ENCODE peak calls at places on chromosomes 2 and 18, in four cellular contexts. One of them, this sample, is unnamed.

GRCh38 chr2:111227716-111228141 is 107.0 kb downstream of the BCL2L11 start:
- DNase-seq in mesothelial cell of epicardium: no peak
- DNase-seq in neural crest cell: no peak
- DNase-seq in tibial artery: no peak
- DNase-seq in this sample: no peak

GRCh38 chr2:200735061-200735460 is 76.6 kb upstream of the BZW1 start:
- DNase-seq in tibial artery: no peak
- DNase-seq in mesothelial cell of epicardium: no peak
- DNase-seq in neural crest cell: no peak
- DNase-seq in this sample: no peak

GRCh38 chr2:215571693-215572092 is 135.8 kb upstream of the FN1 start:
- DNase-seq in tibial artery: no peak
- DNase-seq in neural crest cell: no peak
- DNase-seq in mesothelial cell of epicardium: no peak
- DNase-seq in this sample: no peak

GRCh38 chr2:5803547-5803946 is 111.4 kb downstream of the SOX11 start:
- DNase-seq in neural crest cell: no peak
- DNase-seq in mesothelial cell of epicardium: no peak
- DNase-seq in tibial artery: no peak
- DNase-seq in this sample: no peak

GRCh38 chr18:58128286-58129018 is 84.4 kb downstream of the NEDD4L start:
- DNase-seq in neural crest cell: no peak
- DNase-seq in mesothelial cell of epicardium: no peak
- DNase-seq in tibial artery: no peak
- DNase-seq in this sample: no peak

GRCh38 chr2:174544156-174544555 is 53.4 kb downstream of the WIPF1 start:
- DNase-seq in neural crest cell: no peak
- DNase-seq in tibial artery: no peak
- DNase-seq in mesothelial cell of epicardium: no peak
- DNase-seq in this sample: no peak

GRCh38 chr2:8229546-8229986 is 452.3 kb upstream of the ID2 start:
- DNase-seq in mesothelial cell of epicardium: no peak
- DNase-seq in tibial artery: peak; percentile 88
- DNase-seq in neural crest cell: no peak
- DNase-seq in this sample: peak; percentile 5

GRCh38 chr2:77054938-77055337 is 467.2 kb downstream of the LRRTM4 start:
- DNase-seq in mesothelial cell of epicardium: no peak
- DNase-seq in neural crest cell: no peak
- DNase-seq in tibial artery: no peak
- DNase-seq in this sample: no peak

GRCh38 chr2:5538717-5539116 is 153.5 kb upstream of the SOX11 start:
- DNase-seq in mesothelial cell of epicardium: no peak
- DNase-seq in tibial artery: no peak
- DNase-seq in neural crest cell: peak; percentile 16
- DNase-seq in this sample: no peak

GRCh38 chr2:195407782-195408181 is 249.2 kb upstream of the SLC39A10 start:
- DNase-seq in tibial artery: no peak
- DNase-seq in mesothelial cell of epicardium: no peak
- DNase-seq in neural crest cell: no peak
- DNase-seq in this sample: no peak

GRCh38 chr2:219285894-219286425 is 6.8 kb downstream of the DNAJB2 start:
- DNase-seq in mesothelial cell of epicardium: no peak
- DNase-seq in neural crest cell: no peak
- DNase-seq in tibial artery: no peak
- DNase-seq in this sample: no peak

GRCh38 chr2:62661263-62661635 is 44.3 kb upstream of the EHBP1 start:
- DNase-seq in mesothelial cell of epicardium: no peak
- DNase-seq in neural crest cell: no peak
- DNase-seq in tibial artery: no peak
- DNase-seq in this sample: no peak

GRCh38 chr2:179927041-179927440 is 65.6 kb upstream of the ZNF385B start:
- DNase-seq in neural crest cell: no peak
- DNase-seq in mesothelial cell of epicardium: no peak
- DNase-seq in tibial artery: no peak
- DNase-seq in this sample: no peak

GRCh38 chr18:10169064-10169562 is 255.3 kb downstream of the VAPA start:
- DNase-seq in mesothelial cell of epicardium: no peak
- DNase-seq in tibial artery: no peak
- DNase-seq in neural crest cell: no peak
- DNase-seq in this sample: no peak

GRCh38 chr2:122389694-122390093 is 634.2 kb downstream of the TSN start:
- DNase-seq in mesothelial cell of epicardium: no peak
- DNase-seq in neural crest cell: no peak
- DNase-seq in tibial artery: no peak
- DNase-seq in this sample: no peak

GRCh38 chr2:202031261-202031986 is 2.2 kb upstream of the FZD7 start:
- DNase-seq in neural crest cell: no peak
- DNase-seq in mesothelial cell of epicardium: no peak
- DNase-seq in tibial artery: no peak
- DNase-seq in this sample: no peak

GRCh38 chr2:24153478-24153877 is 21.4 kb upstream of the FAM228A start:
- DNase-seq in tibial artery: no peak
- DNase-seq in neural crest cell: no peak
- DNase-seq in mesothelial cell of epicardium: no peak
- DNase-seq in this sample: no peak

GRCh38 chr2:227545990-227546389 is 52.7 kb upstream of the SCYGR2 start:
- DNase-seq in neural crest cell: no peak
- DNase-seq in mesothelial cell of epicardium: no peak
- DNase-seq in tibial artery: no peak
- DNase-seq in this sample: no peak

GRCh38 chr2:134142341-134142738 is 111.5 kb upstream of the MGAT5 start:
- DNase-seq in mesothelial cell of epicardium: no peak
- DNase-seq in tibial artery: no peak
- DNase-seq in neural crest cell: no peak
- DNase-seq in this sample: no peak

GRCh38 chr18:48735070-48735676 is 196.3 kb downstream of the CTIF start:
- DNase-seq in neural crest cell: no peak
- DNase-seq in tibial artery: no peak
- DNase-seq in mesothelial cell of epicardium: no peak
- DNase-seq in this sample: no peak

GRCh38 chr2:8412586-8412985 is 269.3 kb upstream of the ID2 start:
- DNase-seq in tibial artery: peak; percentile 81
- DNase-seq in mesothelial cell of epicardium: no peak
- DNase-seq in neural crest cell: no peak
- DNase-seq in this sample: no peak

GRCh38 chr2:74740395-74741075 is 86.5 kb downstream of the SEMA4F start:
- DNase-seq in tibial artery: peak; percentile 92
- DNase-seq in mesothelial cell of epicardium: no peak
- DNase-seq in neural crest cell: no peak
- DNase-seq in this sample: peak; percentile 6

GRCh38 chr2:13524492-13524891 is 807.8 kb downstream of the TRIB2 start:
- DNase-seq in tibial artery: no peak
- DNase-seq in neural crest cell: no peak
- DNase-seq in mesothelial cell of epicardium: no peak
- DNase-seq in this sample: no peak

GRCh38 chr18:58894937-58895336 is 30.3 kb downstream of the ZNF532 start:
- DNase-seq in tibial artery: peak; percentile 77
- DNase-seq in mesothelial cell of epicardium: no peak
- DNase-seq in neural crest cell: no peak
- DNase-seq in this sample: no peak

GRCh38 chr2:194985258-194985657 is 671.8 kb upstream of the SLC39A10 start:
- DNase-seq in neural crest cell: no peak
- DNase-seq in tibial artery: no peak
- DNase-seq in mesothelial cell of epicardium: no peak
- DNase-seq in this sample: no peak

GRCh38 chr18:49898421-49898820 is 85.1 kb upstream of the ACAA2 start:
- DNase-seq in mesothelial cell of epicardium: peak; percentile 38
- DNase-seq in tibial artery: no peak
- DNase-seq in neural crest cell: peak; percentile 76
- DNase-seq in this sample: no peak

GRCh38 chr2:137659616-137660015 is 304.7 kb upstream of the HNMT start:
- DNase-seq in neural crest cell: no peak
- DNase-seq in tibial artery: no peak
- DNase-seq in mesothelial cell of epicardium: no peak
- DNase-seq in this sample: no peak

GRCh38 chr2:201966691-201967388 is 66.8 kb upstream of the FZD7 start:
- DNase-seq in mesothelial cell of epicardium: no peak
- DNase-seq in neural crest cell: no peak
- DNase-seq in tibial artery: no peak
- DNase-seq in this sample: no peak

GRCh38 chr2:119198267-119198840 is 25.3 kb upstream of the STEAP3 start:
- DNase-seq in neural crest cell: no peak
- DNase-seq in mesothelial cell of epicardium: no peak
- DNase-seq in tibial artery: no peak
- DNase-seq in this sample: no peak

GRCh38 chr2:136232447-136233172 is 114.7 kb upstream of the CXCR4 start:
- DNase-seq in mesothelial cell of epicardium: no peak
- DNase-seq in tibial artery: no peak
- DNase-seq in neural crest cell: no peak
- DNase-seq in this sample: no peak

GRCh38 chr2:42953216-42953615 is 160.8 kb upstream of the HAAO start:
- DNase-seq in mesothelial cell of epicardium: no peak
- DNase-seq in neural crest cell: no peak
- DNase-seq in tibial artery: no peak
- DNase-seq in this sample: no peak

GRCh38 chr2:240836781-240837467 is 16.9 kb upstream of the KIF1A start:
- DNase-seq in tibial artery: no peak
- DNase-seq in neural crest cell: no peak
- DNase-seq in mesothelial cell of epicardium: no peak
- DNase-seq in this sample: no peak

GRCh38 chr2:189609423-189609816 is 28.8 kb upstream of the SLC40A1 start:
- DNase-seq in tibial artery: no peak
- DNase-seq in mesothelial cell of epicardium: no peak
- DNase-seq in neural crest cell: no peak
- DNase-seq in this sample: no peak

GRCh38 chr2:138630164-138630563 is 128.6 kb downstream of the SPOPL start:
- DNase-seq in tibial artery: no peak
- DNase-seq in neural crest cell: no peak
- DNase-seq in mesothelial cell of epicardium: no peak
- DNase-seq in this sample: no peak

GRCh38 chr2:127621981-127622431 is 23.9 kb upstream of the GPR17 start:
- DNase-seq in tibial artery: no peak
- DNase-seq in mesothelial cell of epicardium: no peak
- DNase-seq in neural crest cell: no peak
- DNase-seq in this sample: no peak

GRCh38 chr18:34809697-34810096 is 99.6 kb downstream of the DTNA start:
- DNase-seq in mesothelial cell of epicardium: no peak
- DNase-seq in tibial artery: peak; percentile 70
- DNase-seq in neural crest cell: no peak
- DNase-seq in this sample: no peak

GRCh38 chr2:153098073-153098472 is 379.7 kb downstream of the ARL6IP6 start:
- DNase-seq in neural crest cell: no peak
- DNase-seq in mesothelial cell of epicardium: no peak
- DNase-seq in tibial artery: no peak
- DNase-seq in this sample: no peak

GRCh38 chr2:128356127-128356526 is 37.5 kb upstream of the HS6ST1 start:
- DNase-seq in tibial artery: no peak
- DNase-seq in mesothelial cell of epicardium: no peak
- DNase-seq in neural crest cell: no peak
- DNase-seq in this sample: no peak

GRCh38 chr2:147456729-147457128 is 388.1 kb upstream of the ACVR2A start:
- DNase-seq in neural crest cell: no peak
- DNase-seq in mesothelial cell of epicardium: no peak
- DNase-seq in tibial artery: no peak
- DNase-seq in this sample: no peak

GRCh38 chr2:101401906-101402305 is 14.6 kb upstream of the CREG2 start:
- DNase-seq in mesothelial cell of epicardium: no peak
- DNase-seq in neural crest cell: no peak
- DNase-seq in tibial artery: no peak
- DNase-seq in this sample: no peak
- TF ChIP-seq CTCF in mesothelial cell of epicardium: peak; percentile 20
- TF ChIP-seq CTCF in neural crest cell: peak; percentile 46
- TF ChIP-seq CTCF in tibial artery: no peak
- TF ChIP-seq CTCF in this sample: no peak

DNA sequence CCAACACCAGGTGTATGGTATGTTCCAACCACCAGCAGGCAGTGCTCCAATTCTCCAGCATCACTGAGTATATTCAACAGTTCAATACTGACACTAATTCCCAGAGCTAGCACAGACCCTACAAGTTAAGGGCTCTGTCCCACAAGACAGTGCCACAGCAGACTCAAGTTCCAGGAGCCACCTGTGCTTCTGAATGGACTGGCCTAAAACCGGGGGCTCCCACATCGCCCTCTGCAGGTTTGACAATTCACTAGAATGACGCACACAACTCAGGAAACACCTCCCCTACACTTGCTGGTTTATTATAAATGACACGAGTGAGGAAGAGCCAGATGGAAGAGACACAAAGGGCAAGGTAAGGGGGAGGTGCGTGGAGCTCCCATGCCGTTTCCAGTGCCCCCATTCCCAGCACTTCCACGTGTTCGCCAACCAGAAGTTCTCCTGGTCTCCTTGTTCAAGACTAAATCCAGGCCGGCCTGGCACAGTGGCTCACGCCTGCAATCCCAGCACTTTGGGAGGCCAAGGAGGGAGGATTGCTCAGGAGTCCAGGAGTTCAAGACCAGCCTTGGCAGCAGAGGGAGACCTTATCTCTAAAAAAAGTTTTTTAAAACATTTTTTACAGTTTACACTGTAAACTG is 12.2 kb upstream of the ATP6V1B1 start:
- DNase-seq in tibial artery: peak; percentile 41
- DNase-seq in mesothelial cell of epicardium: no peak
- DNase-seq in neural crest cell: no peak
- DNase-seq in this sample: no peak
- TF ChIP-seq CTCF in tibial artery: no peak
- TF ChIP-seq CTCF in mesothelial cell of epicardium: no peak
- TF ChIP-seq CTCF in neural crest cell: peak; percentile 34
- TF ChIP-seq CTCF in this sample: no peak

DNA sequence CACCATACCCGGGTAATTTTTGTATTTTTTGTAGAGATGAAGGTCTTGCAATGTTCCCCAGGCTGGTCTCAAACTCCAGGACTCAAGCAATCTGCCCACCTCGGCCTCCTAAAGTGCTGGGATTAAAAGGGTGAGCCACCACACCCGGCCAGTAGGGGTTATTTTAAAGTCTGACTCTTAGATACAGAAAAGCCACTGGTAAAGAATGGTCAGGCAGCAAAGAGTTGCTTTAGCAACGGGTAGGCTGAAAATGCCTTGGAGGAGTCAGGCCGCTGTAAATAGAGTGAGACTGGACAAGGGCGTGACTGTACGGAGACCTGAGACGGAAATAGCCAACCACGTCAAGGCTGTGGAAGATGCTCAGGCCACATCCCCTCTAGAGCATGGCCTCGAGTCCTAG is 54.2 kb downstream of the ACKR3 start:
- DNase-seq in tibial artery: no peak
- DNase-seq in mesothelial cell of epicardium: no peak
- DNase-seq in neural crest cell: no peak
- DNase-seq in this sample: no peak
- TF ChIP-seq CTCF in tibial artery: no peak
- TF ChIP-seq CTCF in mesothelial cell of epicardium: peak; percentile 51
- TF ChIP-seq CTCF in neural crest cell: no peak
- TF ChIP-seq CTCF in this sample: no peak

DNA sequence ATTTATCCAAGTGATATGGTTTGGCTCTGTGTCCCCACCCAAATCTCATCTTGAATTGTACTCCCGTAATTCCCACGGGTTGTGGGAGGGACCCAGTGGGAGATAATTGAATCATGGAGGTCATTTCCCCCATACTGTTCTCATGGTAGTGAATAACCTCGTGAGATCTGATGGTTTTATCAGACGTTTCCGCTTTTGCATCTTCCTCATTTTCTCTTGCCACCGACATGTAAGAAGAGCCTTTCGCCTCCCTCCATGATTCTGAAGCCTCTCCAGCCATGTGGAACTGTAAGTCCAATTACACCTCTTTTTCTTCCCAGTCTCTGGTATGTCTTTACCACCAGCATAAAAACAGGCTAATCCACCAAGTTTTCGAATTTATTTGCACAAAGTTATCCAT is 20.3 kb upstream of the CHST10 start:
- DNase-seq in tibial artery: no peak
- DNase-seq in mesothelial cell of epicardium: no peak
- DNase-seq in neural crest cell: no peak
- DNase-seq in this sample: no peak
- TF ChIP-seq CTCF in tibial artery: no peak
- TF ChIP-seq CTCF in mesothelial cell of epicardium: no peak
- TF ChIP-seq CTCF in neural crest cell: no peak
- TF ChIP-seq CTCF in this sample: no peak